ENCODE peak calls at places on chromosome 4, in eight cellular contexts. A is mucosa of descending colon, H is IMR-90, U is AG04450, K is fibroblast of pulmonary artery, V is heart left ventricle, C is fibroblast of the aortic adventitia, S is OCI-LY7. L is an unnamed sample.

GRCh38 chr4:1903035-1903434 is 31.8 kb downstream of the NSD2 start:
- DNase-seq in V (no peak), S (no peak), C (no peak), H (no peak), A (no peak), K (no peak), U (no peak), L (no peak)

GRCh38 chr4:88017516-88018302 is 10.3 kb downstream of the PKD2 start:
- DNase-seq in A (no peak), C (peak; percentile 98), S (no peak), U (peak; percentile 83), V (no peak), K (peak; percentile 97), H (peak; percentile 98), L (no peak)

GRCh38 chr4:24659241-24659961 is 75.0 kb upstream of the DHX15 start:
- DNase-seq in A (no peak), H (no peak), S (no peak), C (peak; percentile 30), U (no peak), V (no peak), K (peak; percentile 15), L (no peak)

GRCh38 chr4:13733817-13734216 is 106.3 kb upstream of the BOD1L1 start:
- DNase-seq in C (no peak), U (no peak), V (no peak), K (peak; percentile 41), H (no peak), A (no peak), S (no peak), L (no peak)

GRCh38 chr4:164956766-164957643 is 20.5 kb downstream of the TRIM61 start:
- DNase-seq in V (peak; percentile 82), S (peak; percentile 93), H (peak; percentile 65), A (peak; percentile 89), C (peak; percentile 55), U (no peak), K (peak; percentile 64), L (peak; percentile 66)

GRCh38 chr4:101708640-101709039 is 81.9 kb upstream of the BANK1 start:
- DNase-seq in V (no peak), A (no peak), K (no peak), S (no peak), H (no peak), U (no peak), C (no peak), L (no peak)

GRCh38 chr4:164977243-164978164 is at the start of gene TRIM61:
- DNase-seq in U (no peak), A (peak; percentile 32), S (peak; percentile 91), K (peak; percentile 55), H (peak; percentile 54), C (peak; percentile 43), V (peak; percentile 73), L (peak; percentile 50)

GRCh38 chr4:181427076-181427475 is 816.1 kb upstream of the TENM3 start:
- DNase-seq in K (no peak), S (no peak), V (no peak), H (no peak), U (no peak), A (no peak), C (no peak), L (no peak)

GRCh38 chr4:78061939-78062603 is 4.9 kb downstream of the FRAS1 start:
- DNase-seq in C (no peak), U (no peak), V (no peak), A (no peak), H (no peak), S (no peak), K (no peak), L (no peak)

GRCh38 chr4:8877780-8878040 is 6.1 kb upstream of the HMX1 start:
- DNase-seq in V (no peak), K (no peak), U (no peak), A (no peak), S (no peak), C (no peak), H (no peak), L (no peak)

GRCh38 chr4:109118635-109119034 is 183.8 kb downstream of the COL25A1 start:
- DNase-seq in K (no peak), U (no peak), C (no peak), S (no peak), H (no peak), A (no peak), V (no peak), L (no peak)

GRCh38 chr4:68954126-68954525 is 2.5 kb upstream of the UGT2A3 start:
- DNase-seq in C (no peak), V (no peak), S (no peak), H (no peak), U (no peak), K (no peak), A (no peak), L (no peak)

GRCh38 chr4:143391895-143392294 is 55.2 kb downstream of the GAB1 start:
- DNase-seq in V (no peak), C (peak; percentile 87), K (peak; percentile 70), H (peak; percentile 89), U (peak; percentile 54), S (no peak), A (no peak), L (no peak)

GRCh38 chr4:73704314-73705055 is 35.9 kb upstream of the CXCL8 start:
- DNase-seq in K (peak; percentile 100), V (peak; percentile 51), C (peak; percentile 100), U (peak; percentile 95), A (no peak), S (no peak), H (peak; percentile 100), L (no peak)

GRCh38 chr4:84482564-84483563 is 16.2 kb downstream of the NKX6-1 start:
- DNase-seq in V (no peak), H (no peak), K (peak; percentile 16), A (peak; percentile 86), U (no peak), S (no peak), C (no peak), L (no peak)

GRCh38 chr4:53196872-53197759 is 168.7 kb downstream of the SCFD2 start:
- DNase-seq in A (no peak), S (peak; percentile 80), C (peak; percentile 97), U (peak; percentile 64), K (peak; percentile 95), V (no peak), H (peak; percentile 90), L (peak; percentile 40)

GRCh38 chr4:142846729-142847606 is 867 bp upstream of the INPP4B start:
- DNase-seq in H (no peak), K (peak; percentile 20), U (no peak), C (peak; percentile 30), V (peak; percentile 48), S (peak; percentile 7), A (peak; percentile 79), L (no peak)

GRCh38 chr4:8297691-8298485 is 28.3 kb downstream of the HTRA3 start:
- DNase-seq in H (no peak), S (no peak), U (no peak), C (peak; percentile 32), V (peak; percentile 25), K (no peak), A (peak; percentile 3), L (no peak)

GRCh38 chr4:8283631-8284121 is 14.1 kb downstream of the HTRA3 start:
- DNase-seq in H (no peak), S (peak; percentile 49), A (no peak), C (no peak), V (peak; percentile 39), K (no peak), U (no peak), L (no peak)

GRCh38 chr4:7737752-7738457 is 201.8 kb downstream of the AFAP1 start:
- DNase-seq in U (no peak), V (no peak), A (no peak), S (no peak), H (no peak), C (no peak), K (no peak), L (no peak)

DNA sequence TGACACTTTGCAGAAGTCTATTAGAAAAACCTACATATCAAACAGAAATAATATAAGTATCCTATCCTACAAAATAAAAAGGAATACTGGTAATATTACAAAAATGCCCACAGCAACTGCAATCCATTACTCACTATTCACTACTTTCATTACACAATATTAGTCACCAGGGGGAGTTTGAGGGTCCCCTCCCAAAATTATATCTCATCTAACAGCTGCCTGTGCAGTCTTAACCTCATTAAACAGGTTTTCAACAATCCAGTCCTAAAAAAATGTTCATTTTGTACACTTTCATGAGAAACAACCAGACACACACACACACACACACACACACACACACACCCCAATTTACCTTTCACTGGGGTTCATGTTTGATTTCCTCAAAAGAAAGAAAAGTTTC is 2.9 kb downstream of the CLOCK start:
- DNase-seq in U (no peak), V (no peak), C (peak; percentile 40), A (no peak), K (peak; percentile 21), S (peak; percentile 12), H (peak; percentile 27), L (no peak)
- TF ChIP-seq CTCF in U (no peak), V (no peak), C (no peak), A (no peak), K (peak; percentile 9), S (peak; percentile 59), H (no peak), L (no peak)

GRCh38 chr4:3047464-3048286 is 26.7 kb downstream of the HTT-AS start:
- DNase-seq in V (peak; percentile 56), A (peak; percentile 79), H (peak; percentile 39), S (peak; percentile 92), U (no peak), C (peak; percentile 46), K (peak; percentile 57), L (peak; percentile 95)
- H3K4me3 ChIP-seq in V (peak overlapping the region; percentile 37), A (no peak overlapping the region), H (no peak overlapping the region), S (peak overlapping the region; percentile 20), U (no peak overlapping the region), C (no peak overlapping the region), K (no peak overlapping the region), L (no peak overlapping the region)

DNA sequence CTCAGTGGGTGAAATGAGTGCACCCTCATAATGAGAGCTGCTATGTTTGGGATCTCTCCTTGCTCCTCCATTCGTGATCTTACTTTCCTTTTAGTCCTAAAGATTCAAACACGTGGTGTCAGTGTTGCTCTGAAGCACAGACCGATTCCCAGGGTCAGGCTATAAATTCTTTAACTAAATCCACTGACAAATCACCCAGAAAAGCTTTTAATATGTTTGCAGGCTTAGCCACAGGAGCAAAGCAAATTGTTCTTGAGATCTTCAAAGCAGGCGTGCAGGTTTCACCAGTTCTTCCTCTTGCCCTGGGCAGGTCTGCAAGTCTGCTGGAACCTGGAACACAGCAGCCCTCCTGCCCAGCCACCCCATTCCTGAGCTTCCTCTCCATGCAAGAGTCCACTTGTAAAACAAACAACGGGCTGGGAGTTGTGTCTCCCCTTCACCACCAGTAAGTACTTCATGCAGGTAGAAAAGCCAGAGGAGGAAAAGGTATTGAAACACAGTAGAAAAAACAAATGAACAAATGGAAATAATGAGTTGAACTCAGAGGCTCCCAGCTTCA is 70.1 kb upstream of the ENPP6 start:
- DNase-seq in U (peak; percentile 21), H (peak; percentile 68), S (peak; percentile 55), C (peak; percentile 85), A (peak; percentile 48), K (peak; percentile 76), V (no peak), L (no peak)
- TF ChIP-seq CTCF in U (peak; percentile 43), H (peak; percentile 57), S (peak; percentile 39), C (peak; percentile 39), A (no peak), K (peak; percentile 29), V (peak; percentile 52), L (peak; percentile 4)

DNA sequence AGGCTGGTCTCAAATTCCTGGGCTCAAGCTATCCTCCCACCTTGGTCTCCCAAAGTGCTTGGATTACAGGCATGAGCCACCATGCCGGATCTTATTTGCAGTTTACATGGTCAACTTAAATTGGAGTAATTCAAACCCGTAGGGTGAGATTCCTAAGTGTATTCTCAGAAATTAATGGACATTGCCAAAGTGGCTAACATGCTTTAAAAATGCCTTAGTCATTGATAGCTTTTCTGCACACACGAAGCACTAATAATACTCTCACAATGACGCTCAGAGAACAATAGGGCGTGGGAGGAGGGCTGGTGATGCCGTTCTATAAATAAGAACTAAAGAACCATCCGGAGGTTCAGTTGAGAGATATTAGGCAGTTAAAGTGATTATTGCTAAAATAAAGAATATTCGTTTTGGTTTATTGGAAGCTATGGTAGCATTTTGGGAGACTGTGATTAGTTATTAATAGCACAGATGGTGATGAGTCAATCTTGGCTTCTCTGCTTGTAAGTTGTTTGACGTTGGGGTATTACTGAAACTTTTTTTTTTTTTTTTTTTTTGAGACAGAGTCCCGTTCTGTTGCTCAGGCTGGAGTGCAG is 79.1 kb downstream of the TRAPPC11 start:
- DNase-seq in A (no peak), S (no peak), U (no peak), V (no peak), H (no peak), K (peak; percentile 83), C (peak; percentile 87), L (no peak)
- H3K4me3 ChIP-seq in A (no peak overlapping the region), S (no peak overlapping the region), U (no peak overlapping the region), V (no peak overlapping the region), H (no peak overlapping the region), K (no peak overlapping the region), C (no peak overlapping the region), L (no peak overlapping the region)

L was measured in GM12864.